ENCODE peak calls at places on chromosomes 7 and 10, in eight cellular contexts. Z is OCI-LY7; U is heart left ventricle; F is upper lobe of right lung; D is CD8-positive, alpha-beta T cell; Y is A549; V is IMR-90; T is neuronal stem cell. A is an unnamed sample. For H3K4me1, the result is how much of the 10 kb centered on the place peaks cover.

GRCh38 chr10:132409667-132410028 is 12.6 kb downstream of the PWWP2B start:
- DNase-seq in Z (no peak), U (no peak), F (no peak), D (no peak), Y (no peak), V (no peak), T (no peak), A (no peak)

GRCh38 chr7:26500749-26501352 is 209.2 kb downstream of the SNX10 start:
- DNase-seq in Z (peak), U (no peak), F (no peak), D (no peak), Y (peak), V (peak), T (no peak), A (no peak)

GRCh38 chr10:21518629-21519321 is 6.7 kb downstream of the SKIDA1 start:
- DNase-seq in Z (no peak), U (no peak), F (no peak), D (no peak), Y (no peak), V (peak), T (no peak), A (no peak)

GRCh38 chr7:16921644-16922257 is 40.0 kb upstream of the AGR3 start:
- DNase-seq in Z (no peak), U (no peak), F (no peak), D (no peak), Y (no peak), V (peak), T (no peak), A (no peak)

GRCh38 chr7:141649865-141650499 is 52.0 kb downstream of the DENND11 start:
- DNase-seq in Z (peak), U (peak), F (no peak), D (no peak), Y (peak), V (peak), T (peak), A (peak)

GRCh38 chr10:50395279-50395678 is 144.0 kb upstream of the ASAH2 start:
- DNase-seq in Z (no peak), U (no peak), F (no peak), D (no peak), Y (no peak), V (peak), T (no peak), A (no peak)

GRCh38 chr7:68245688-68246087 is 1249.1 kb downstream of the TYW1 start:
- DNase-seq in Z (no peak), U (no peak), F (no peak), D (no peak), Y (no peak), V (no peak), T (no peak), A (no peak)

GRCh38 chr10:124012066-124012465 is 81.3 kb downstream of the CHST15 start:
- DNase-seq in Z (no peak), U (no peak), F (no peak), D (no peak), Y (no peak), V (no peak), T (no peak), A (no peak)

GRCh38 chr10:3533296-3533695 is 251.7 kb downstream of the KLF6 start:
- DNase-seq in Z (no peak), U (no peak), F (no peak), D (no peak), Y (no peak), V (no peak), T (no peak), A (no peak)

GRCh38 chr10:17233534-17233933 is 5.5 kb downstream of the VIM start:
- DNase-seq in Z (no peak), U (no peak), F (no peak), D (peak), Y (no peak), V (no peak), T (no peak), A (no peak)

GRCh38 chr10:118107541-118107940 is 60.8 kb upstream of the RAB11FIP2 start:
- DNase-seq in Z (no peak), U (no peak), F (no peak), D (no peak), Y (no peak), V (no peak), T (no peak), A (no peak)

GRCh38 chr7:22934473-22935065 is 79.4 kb downstream of the HYCC1 start:
- DNase-seq in Z (no peak), U (no peak), F (no peak), D (no peak), Y (no peak), V (peak), T (no peak), A (no peak)

GRCh38 chr7:70829221-70830059 is 302.5 kb upstream of the GALNT17 start:
- DNase-seq in Z (peak), U (peak), F (peak), D (peak), Y (peak), V (peak), T (peak), A (peak)

GRCh38 chr10:73218466-73219191 is 28.4 kb downstream of the DNAJC9 start:
- DNase-seq in Z (peak), U (no peak), F (no peak), D (no peak), Y (peak), V (peak), T (no peak), A (no peak)

GRCh38 chr7:69677054-69677847 is 79.0 kb downstream of the AUTS2 start:
- DNase-seq in Z (peak), U (no peak), F (no peak), D (no peak), Y (peak), V (no peak), T (no peak), A (no peak)

GRCh38 chr10:101569838-101570763 is 18.0 kb downstream of the POLL start:
- DNase-seq in Z (peak), U (peak), F (peak), D (peak), Y (peak), V (peak), T (peak), A (peak)

GRCh38 chr7:71497233-71497946 is 365.4 kb downstream of the GALNT17 start:
- DNase-seq in Z (no peak), U (peak), F (no peak), D (no peak), Y (no peak), V (no peak), T (no peak), A (no peak)

GRCh38 chr7:91064938-91065337 is 199.3 kb upstream of the FZD1 start:
- DNase-seq in Z (no peak), U (no peak), F (no peak), D (no peak), Y (no peak), V (peak), T (no peak), A (no peak)

DNA sequence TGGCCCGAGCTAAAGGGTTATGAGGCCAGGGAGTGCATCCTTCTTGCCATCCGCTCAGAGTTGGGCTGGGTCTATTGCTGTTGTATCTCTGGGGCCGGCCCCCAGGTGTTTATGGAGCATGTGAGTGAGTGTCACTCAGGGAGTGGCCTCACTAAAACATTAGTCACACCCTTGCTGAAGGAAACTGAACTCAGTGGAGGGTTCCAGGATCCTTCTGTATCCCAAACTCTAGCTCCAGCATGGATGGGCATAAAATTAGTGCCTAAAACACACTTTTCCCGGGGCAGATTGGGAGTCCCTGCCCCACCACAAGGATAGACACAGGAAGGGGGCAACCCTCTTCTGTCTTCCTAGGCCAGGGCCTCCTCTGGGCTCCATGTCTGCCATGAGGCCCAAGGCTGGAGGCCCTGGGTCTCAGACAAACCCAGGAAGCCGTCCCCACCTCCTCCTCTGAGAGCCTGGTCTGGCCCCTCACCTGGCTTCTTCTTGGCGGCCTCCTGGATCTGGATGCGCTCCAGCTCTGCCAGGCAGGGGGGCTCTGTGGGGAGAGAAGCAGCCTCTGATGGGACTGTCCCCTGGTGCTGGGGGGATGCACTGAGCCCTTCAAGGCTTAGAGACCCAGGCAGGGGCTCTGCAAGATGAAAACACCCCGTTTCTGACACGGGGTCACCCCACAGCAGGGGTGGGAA is 24.5 kb downstream of the SPOCK2 start:
- DNase-seq in Z (no peak), U (no peak), F (no peak), D (no peak), Y (no peak), V (no peak), T (no peak), A (no peak)
- H3K4me1 ChIP-seq in Z (under half), U (under half), F (under half), D (under half), Y (under half), V (under half), T (under half), A (under half)

GRCh38 chr10:75646218-75646915 is 214.9 kb downstream of the LRMDA start:
- DNase-seq in Z (no peak), U (no peak), F (no peak), D (no peak), Y (no peak), V (no peak), T (no peak), A (no peak)

GRCh38 chr10:75646931-75647330 is 215.5 kb downstream of the LRMDA start:
- DNase-seq in Z (no peak), U (no peak), F (no peak), D (no peak), Y (no peak), V (no peak), T (no peak), A (no peak)

GRCh38 chr10:75648854-75649253 is 217.4 kb downstream of the LRMDA start:
- DNase-seq in Z (no peak), U (no peak), F (no peak), D (no peak), Y (no peak), V (no peak), T (no peak), A (no peak)

GRCh38 chr10:75648186-75648761 is 216.8 kb downstream of the LRMDA start:
- DNase-seq in Z (no peak), U (no peak), F (no peak), D (no peak), Y (no peak), V (no peak), T (no peak), A (no peak)

GRCh38 chr10:75647675-75648074 is 216.3 kb downstream of the LRMDA start:
- DNase-seq in Z (no peak), U (no peak), F (no peak), D (no peak), Y (no peak), V (no peak), T (no peak), A (no peak)
- H3K4me1 ChIP-seq in Z (under half), U (under half), F (under half), D (under half), Y (under half), V (under half), T (under half), A (under half)

DNA sequence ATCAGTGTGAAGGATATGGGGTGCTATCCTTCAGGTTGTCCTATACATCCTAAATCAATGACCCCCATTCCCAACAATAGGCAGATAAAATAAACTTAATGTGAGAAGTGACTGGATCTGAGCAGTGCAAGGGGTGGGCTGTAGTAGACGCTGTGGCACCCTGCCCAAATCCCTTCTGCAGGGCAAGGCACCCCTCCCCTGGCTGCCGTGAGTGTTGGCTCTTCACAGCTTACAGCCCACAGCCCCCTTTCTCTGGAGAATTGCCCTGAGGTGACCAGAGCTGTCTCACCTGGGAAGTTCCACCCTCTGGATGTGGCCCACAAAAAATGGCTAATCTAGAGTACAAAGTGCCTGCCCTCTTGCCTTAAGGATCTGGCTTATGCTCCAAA is 25.8 kb upstream of the PPIF start:
- DNase-seq in Z (no peak), U (no peak), F (no peak), D (no peak), Y (no peak), V (no peak), T (no peak), A (no peak)
- H3K4me1 ChIP-seq in Z (under half), U (half or more), F (under half), D (half or more), Y (under half), V (under half), T (under half), A (under half)

DNA sequence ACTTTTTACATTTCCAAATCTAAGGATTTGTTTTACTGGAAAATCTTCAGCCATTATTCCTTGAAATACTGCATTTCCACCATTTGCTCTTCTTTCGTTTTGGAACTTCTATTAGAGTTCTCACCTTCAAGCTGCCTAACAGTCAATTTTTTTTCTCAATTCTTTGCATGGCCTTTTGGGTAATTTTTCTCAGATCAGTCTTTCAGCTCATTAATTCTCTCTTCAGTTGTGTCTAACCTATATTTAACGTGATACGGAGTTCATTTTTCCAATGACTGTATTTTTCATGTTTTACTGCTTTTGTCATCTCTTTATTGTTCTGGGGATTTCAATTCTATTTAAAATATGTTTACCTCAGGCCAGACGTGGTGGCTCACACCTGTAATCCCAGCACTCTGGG is 123.7 kb upstream of the AOAH start:
- DNase-seq in Z (no peak), U (no peak), F (no peak), D (no peak), Y (no peak), V (no peak), T (no peak), A (no peak)
- H3K4me1 ChIP-seq in Z (under half), U (under half), F (under half), D (under half), Y (under half), V (under half), T (under half), A (under half)

GRCh38 chr10:71262817-71263216 is 50.4 kb downstream of the UNC5B start:
- DNase-seq in Z (no peak), U (no peak), F (no peak), D (no peak), Y (no peak), V (no peak), T (no peak), A (no peak)
- H3K4me1 ChIP-seq in Z (under half), U (half or more), F (under half), D (under half), Y (under half), V (under half), T (under half), A (under half)

GRCh38 chr7:107171496-107171895 is 2.7 kb downstream of the HBP1 start:
- DNase-seq in Z (no peak), U (no peak), F (no peak), D (no peak), Y (no peak), V (no peak), T (no peak), A (no peak)
- H3K4me1 ChIP-seq in Z (under half), U (half or more), F (under half), D (half or more), Y (under half), V (under half), T (under half), A (under half)

DNA sequence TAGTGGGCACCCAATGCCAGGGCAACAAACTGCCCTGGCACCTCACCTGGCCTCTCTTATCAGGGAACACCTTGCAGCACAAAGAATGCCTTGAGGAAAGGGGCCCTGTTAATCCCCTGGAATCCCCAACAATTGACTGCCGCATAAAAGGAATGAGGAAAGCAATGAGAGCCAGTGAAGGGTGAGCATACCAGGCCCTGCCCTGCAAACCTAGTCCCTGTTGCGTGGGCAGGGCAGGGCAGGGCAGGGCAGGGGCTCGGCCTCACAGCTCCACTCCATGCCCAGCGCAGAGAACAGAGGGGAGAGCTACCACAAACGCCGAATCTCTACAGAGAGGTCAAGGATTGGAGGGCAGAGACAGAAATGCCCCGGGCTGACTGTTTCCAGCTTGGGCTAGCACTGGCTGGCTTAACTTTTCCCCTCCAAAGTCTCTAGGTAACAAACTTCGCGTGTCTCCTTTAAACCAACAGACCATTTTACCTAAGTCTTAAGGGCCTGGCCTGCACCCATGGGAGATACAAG is 1.1 kb downstream of the ANXA11 start:
- DNase-seq in Z (peak), U (peak), F (peak), D (no peak), Y (no peak), V (no peak), T (no peak), A (peak)
- H3K4me1 ChIP-seq in Z (half or more), U (half or more), F (half or more), D (half or more), Y (half or more), V (under half), T (under half), A (under half)

A was measured in breast epithelium.